ENCODE peak calls at places on chromosome X, in four cellular contexts. Z, G, K and Q are unnamed samples.

GRCh38 chrX:102155806-102156179 is at the start of gene BEX5:
- DNase-seq in G (peak; percentile 50), Z (no peak), K (peak; percentile 0), Q (no peak)

GRCh38 chrX:136816970-136817369 is 36.2 kb upstream of the ARHGEF6 start:
- DNase-seq in Z (no peak), K (no peak), G (no peak), Q (no peak)

GRCh38 chrX:129843459-129844306 is at the start of gene ZDHHC9:
- DNase-seq in Z (peak; percentile 20), G (peak; percentile 91), K (peak; percentile 89), Q (peak; percentile 90)

GRCh38 chrX:53714580-53715335 is 28.2 kb upstream of the HUWE1 start:
- DNase-seq in G (peak; percentile 45), K (peak; percentile 60), Z (peak; percentile 27), Q (peak; percentile 72)

GRCh38 chrX:10119399-10119990 is 37.3 kb upstream of the CLCN4 start:
- DNase-seq in K (peak; percentile 72), G (peak; percentile 52), Z (peak; percentile 39), Q (peak; percentile 82)

GRCh38 chrX:81489987-81490386 is 288.1 kb downstream of the SH3BGRL start:
- DNase-seq in Z (no peak), K (peak; percentile 7), G (no peak), Q (peak; percentile 0)

GRCh38 chrX:152833378-152833777 is 2.5 kb downstream of the NSDHL start:
- DNase-seq in G (no peak), K (no peak), Z (no peak), Q (no peak)

GRCh38 chrX:138723301-138723700 is 11.8 kb upstream of the FGF13 start:
- DNase-seq in K (no peak), Z (no peak), G (no peak), Q (no peak)

GRCh38 chrX:115147220-115147619 is 42.0 kb upstream of the RBMXL3 start:
- DNase-seq in K (peak; percentile 11), Z (no peak), G (peak; percentile 9), Q (no peak)

GRCh38 chrX:130386408-130386808 is 934 bp upstream of the GPR119 start:
- DNase-seq in K (no peak), Z (no peak), G (no peak), Q (no peak)

GRCh38 chrX:10350991-10351390 is 194.2 kb downstream of the CLCN4 start:
- DNase-seq in K (no peak), G (no peak), Z (no peak), Q (no peak)

GRCh38 chrX:9816094-9816700 is 30.0 kb downstream of the SHROOM2 start:
- DNase-seq in K (no peak), G (no peak), Z (no peak), Q (no peak)

GRCh38 chrX:149870840-149871239 is 10.1 kb upstream of the MAGEA8 start:
- DNase-seq in G (no peak), K (no peak), Z (no peak), Q (no peak)

GRCh38 chrX:39688576-39689373 is 409.0 kb downstream of the BCOR start:
- DNase-seq in K (no peak), G (peak; percentile 41), Z (no peak), Q (no peak)

GRCh38 chrX:2829066-2829430 is 318 bp downstream of the GYG2 start:
- DNase-seq in K (no peak), Z (no peak), G (no peak), Q (no peak)

GRCh38 chrX:53481816-53482485 is 47.8 kb upstream of the HSD17B10 start:
- DNase-seq in K (peak; percentile 73), G (peak; percentile 49), Z (no peak), Q (peak; percentile 60)

GRCh38 chrX:10633722-10634121 is 13.3 kb upstream of the MID1 start:
- DNase-seq in G (no peak), K (no peak), Z (peak; percentile 79), Q (no peak)

GRCh38 chrX:113512700-113513395 is 672.2 kb upstream of the AMOT start:
- DNase-seq in Z (no peak), K (no peak), G (no peak), Q (no peak)

GRCh38 chrX:130682990-130683389 is 220.0 kb downstream of the ENOX2 start:
- DNase-seq in K (no peak), Z (no peak), G (no peak), Q (no peak)